ENCODE peak calls at places on chromosome 2, in eight cellular contexts. One of them, this sample, is unnamed. For H3K4me1, the result is how much of the 10 kb centered on the place peaks cover.

GRCh38 chr2:217680376-217680775 is 322.4 kb downstream of the TNS1 start:
- DNase-seq in thoracic aorta: no peak
- DNase-seq in naive thymus-derived CD4-positive, alpha-beta T cell: no peak
- DNase-seq in effector memory CD4-positive, alpha-beta T cell: no peak
- DNase-seq in GM23248: no peak
- DNase-seq in mesendoderm: peak
- DNase-seq in esophagus squamous epithelium: no peak
- DNase-seq in aorta: no peak
- DNase-seq in this sample: no peak

GRCh38 chr2:29448238-29448637 is 333.0 kb downstream of the CLIP4 start:
- DNase-seq in mesendoderm: no peak
- DNase-seq in aorta: no peak
- DNase-seq in naive thymus-derived CD4-positive, alpha-beta T cell: no peak
- DNase-seq in GM23248: no peak
- DNase-seq in esophagus squamous epithelium: no peak
- DNase-seq in effector memory CD4-positive, alpha-beta T cell: no peak
- DNase-seq in thoracic aorta: no peak
- DNase-seq in this sample: no peak

GRCh38 chr2:230591850-230592249 is 120.8 kb upstream of the CAB39 start:
- DNase-seq in mesendoderm: no peak
- DNase-seq in thoracic aorta: no peak
- DNase-seq in GM23248: no peak
- DNase-seq in effector memory CD4-positive, alpha-beta T cell: no peak
- DNase-seq in naive thymus-derived CD4-positive, alpha-beta T cell: no peak
- DNase-seq in aorta: no peak
- DNase-seq in esophagus squamous epithelium: no peak
- DNase-seq in this sample: no peak

GRCh38 chr2:232348936-232349335 is 29.6 kb upstream of the ALPP start:
- DNase-seq in mesendoderm: no peak
- DNase-seq in esophagus squamous epithelium: no peak
- DNase-seq in thoracic aorta: no peak
- DNase-seq in GM23248: no peak
- DNase-seq in aorta: peak
- DNase-seq in naive thymus-derived CD4-positive, alpha-beta T cell: no peak
- DNase-seq in effector memory CD4-positive, alpha-beta T cell: no peak
- DNase-seq in this sample: no peak

GRCh38 chr2:149290662-149291061 is 39.7 kb upstream of the LYPD6 start:
- DNase-seq in esophagus squamous epithelium: no peak
- DNase-seq in thoracic aorta: no peak
- DNase-seq in aorta: no peak
- DNase-seq in mesendoderm: peak
- DNase-seq in effector memory CD4-positive, alpha-beta T cell: no peak
- DNase-seq in GM23248: no peak
- DNase-seq in naive thymus-derived CD4-positive, alpha-beta T cell: no peak
- DNase-seq in this sample: no peak

GRCh38 chr2:2810504-2810903 is 479.4 kb upstream of the MYT1L start:
- DNase-seq in GM23248: no peak
- DNase-seq in aorta: no peak
- DNase-seq in naive thymus-derived CD4-positive, alpha-beta T cell: no peak
- DNase-seq in esophagus squamous epithelium: no peak
- DNase-seq in effector memory CD4-positive, alpha-beta T cell: no peak
- DNase-seq in mesendoderm: peak
- DNase-seq in thoracic aorta: no peak
- DNase-seq in this sample: no peak

GRCh38 chr2:209368924-209369323 is 54.9 kb upstream of the MAP2 start:
- DNase-seq in effector memory CD4-positive, alpha-beta T cell: no peak
- DNase-seq in GM23248: peak
- DNase-seq in naive thymus-derived CD4-positive, alpha-beta T cell: no peak
- DNase-seq in mesendoderm: peak
- DNase-seq in thoracic aorta: peak
- DNase-seq in aorta: peak
- DNase-seq in esophagus squamous epithelium: no peak
- DNase-seq in this sample: no peak

GRCh38 chr2:150165988-150166965 is 321.2 kb downstream of the RND3 start:
- DNase-seq in esophagus squamous epithelium: no peak
- DNase-seq in naive thymus-derived CD4-positive, alpha-beta T cell: no peak
- DNase-seq in mesendoderm: no peak
- DNase-seq in aorta: peak
- DNase-seq in GM23248: no peak
- DNase-seq in effector memory CD4-positive, alpha-beta T cell: no peak
- DNase-seq in thoracic aorta: no peak
- DNase-seq in this sample: no peak

GRCh38 chr2:147546109-147546508 is 298.7 kb upstream of the ACVR2A start:
- DNase-seq in GM23248: no peak
- DNase-seq in thoracic aorta: no peak
- DNase-seq in aorta: no peak
- DNase-seq in mesendoderm: no peak
- DNase-seq in naive thymus-derived CD4-positive, alpha-beta T cell: no peak
- DNase-seq in esophagus squamous epithelium: no peak
- DNase-seq in effector memory CD4-positive, alpha-beta T cell: no peak
- DNase-seq in this sample: no peak

GRCh38 chr2:43612944-43613343 is 17.1 kb upstream of the THADA start:
- DNase-seq in effector memory CD4-positive, alpha-beta T cell: no peak
- DNase-seq in thoracic aorta: no peak
- DNase-seq in naive thymus-derived CD4-positive, alpha-beta T cell: no peak
- DNase-seq in mesendoderm: no peak
- DNase-seq in aorta: no peak
- DNase-seq in esophagus squamous epithelium: no peak
- DNase-seq in GM23248: no peak
- DNase-seq in this sample: no peak

GRCh38 chr2:5915926-5916325 is 223.7 kb downstream of the SOX11 start:
- DNase-seq in esophagus squamous epithelium: no peak
- DNase-seq in thoracic aorta: no peak
- DNase-seq in aorta: no peak
- DNase-seq in naive thymus-derived CD4-positive, alpha-beta T cell: no peak
- DNase-seq in mesendoderm: peak
- DNase-seq in effector memory CD4-positive, alpha-beta T cell: no peak
- DNase-seq in GM23248: peak
- DNase-seq in this sample: peak

GRCh38 chr2:182642328-182642727 is 73.7 kb upstream of the DNAJC10 start:
- DNase-seq in naive thymus-derived CD4-positive, alpha-beta T cell: no peak
- DNase-seq in effector memory CD4-positive, alpha-beta T cell: no peak
- DNase-seq in thoracic aorta: peak
- DNase-seq in esophagus squamous epithelium: no peak
- DNase-seq in aorta: peak
- DNase-seq in GM23248: peak
- DNase-seq in mesendoderm: peak
- DNase-seq in this sample: peak

GRCh38 chr2:237361194-237361986 is 52.6 kb downstream of the COL6A3 start:
- DNase-seq in naive thymus-derived CD4-positive, alpha-beta T cell: no peak
- DNase-seq in GM23248: peak
- DNase-seq in esophagus squamous epithelium: no peak
- DNase-seq in aorta: no peak
- DNase-seq in effector memory CD4-positive, alpha-beta T cell: no peak
- DNase-seq in thoracic aorta: no peak
- DNase-seq in mesendoderm: no peak
- DNase-seq in this sample: no peak

GRCh38 chr2:131483981-131484505 is 8.1 kb downstream of the TUBA3D start:
- DNase-seq in effector memory CD4-positive, alpha-beta T cell: no peak
- DNase-seq in aorta: no peak
- DNase-seq in esophagus squamous epithelium: no peak
- DNase-seq in thoracic aorta: no peak
- DNase-seq in naive thymus-derived CD4-positive, alpha-beta T cell: no peak
- DNase-seq in mesendoderm: no peak
- DNase-seq in GM23248: no peak
- DNase-seq in this sample: no peak

GRCh38 chr2:171824086-171824485 is 70.0 kb downstream of the SLC25A12 start:
- DNase-seq in aorta: no peak
- DNase-seq in GM23248: peak
- DNase-seq in effector memory CD4-positive, alpha-beta T cell: no peak
- DNase-seq in esophagus squamous epithelium: no peak
- DNase-seq in thoracic aorta: no peak
- DNase-seq in naive thymus-derived CD4-positive, alpha-beta T cell: no peak
- DNase-seq in mesendoderm: peak
- DNase-seq in this sample: peak

GRCh38 chr2:232854082-232854481 is 16.0 kb upstream of the SNORC start:
- DNase-seq in esophagus squamous epithelium: no peak
- DNase-seq in thoracic aorta: no peak
- DNase-seq in naive thymus-derived CD4-positive, alpha-beta T cell: no peak
- DNase-seq in aorta: no peak
- DNase-seq in mesendoderm: no peak
- DNase-seq in GM23248: peak
- DNase-seq in effector memory CD4-positive, alpha-beta T cell: no peak
- DNase-seq in this sample: peak

GRCh38 chr2:128377071-128377910 is 58.6 kb upstream of the HS6ST1 start:
- DNase-seq in thoracic aorta: no peak
- DNase-seq in mesendoderm: no peak
- DNase-seq in naive thymus-derived CD4-positive, alpha-beta T cell: no peak
- DNase-seq in effector memory CD4-positive, alpha-beta T cell: no peak
- DNase-seq in esophagus squamous epithelium: no peak
- DNase-seq in GM23248: no peak
- DNase-seq in aorta: no peak
- DNase-seq in this sample: no peak

GRCh38 chr2:20687260-20687772 is 20.4 kb downstream of the GDF7 start:
- DNase-seq in aorta: no peak
- DNase-seq in GM23248: peak
- DNase-seq in mesendoderm: no peak
- DNase-seq in naive thymus-derived CD4-positive, alpha-beta T cell: no peak
- DNase-seq in effector memory CD4-positive, alpha-beta T cell: no peak
- DNase-seq in esophagus squamous epithelium: no peak
- DNase-seq in thoracic aorta: no peak
- DNase-seq in this sample: no peak

GRCh38 chr2:235981629-235982028 is 186.6 kb downstream of the GBX2 start:
- DNase-seq in GM23248: no peak
- DNase-seq in aorta: no peak
- DNase-seq in esophagus squamous epithelium: no peak
- DNase-seq in effector memory CD4-positive, alpha-beta T cell: no peak
- DNase-seq in naive thymus-derived CD4-positive, alpha-beta T cell: no peak
- DNase-seq in mesendoderm: peak
- DNase-seq in thoracic aorta: no peak
- DNase-seq in this sample: no peak

GRCh38 chr2:25215948-25216679 is 47.7 kb upstream of the POMC start:
- DNase-seq in aorta: peak
- DNase-seq in esophagus squamous epithelium: peak
- DNase-seq in GM23248: peak
- DNase-seq in naive thymus-derived CD4-positive, alpha-beta T cell: peak
- DNase-seq in mesendoderm: peak
- DNase-seq in thoracic aorta: no peak
- DNase-seq in effector memory CD4-positive, alpha-beta T cell: peak
- DNase-seq in this sample: peak

GRCh38 chr2:112836695-112837117 is at the start of gene IL1B:
- DNase-seq in effector memory CD4-positive, alpha-beta T cell: no peak
- DNase-seq in thoracic aorta: no peak
- DNase-seq in aorta: no peak
- DNase-seq in naive thymus-derived CD4-positive, alpha-beta T cell: no peak
- DNase-seq in mesendoderm: no peak
- DNase-seq in GM23248: peak
- DNase-seq in esophagus squamous epithelium: no peak
- DNase-seq in this sample: peak

GRCh38 chr2:101474752-101475384 is at the start of gene RFX8:
- DNase-seq in mesendoderm: peak
- DNase-seq in esophagus squamous epithelium: no peak
- DNase-seq in effector memory CD4-positive, alpha-beta T cell: no peak
- DNase-seq in naive thymus-derived CD4-positive, alpha-beta T cell: peak
- DNase-seq in GM23248: peak
- DNase-seq in aorta: no peak
- DNase-seq in thoracic aorta: no peak
- DNase-seq in this sample: no peak

GRCh38 chr2:205043285-205043684 is 498.0 kb downstream of the PARD3B start:
- DNase-seq in naive thymus-derived CD4-positive, alpha-beta T cell: no peak
- DNase-seq in mesendoderm: no peak
- DNase-seq in esophagus squamous epithelium: no peak
- DNase-seq in GM23248: no peak
- DNase-seq in aorta: no peak
- DNase-seq in effector memory CD4-positive, alpha-beta T cell: no peak
- DNase-seq in thoracic aorta: no peak
- DNase-seq in this sample: no peak

GRCh38 chr2:239326831-239327535 is 73.8 kb downstream of the HDAC4 start:
- DNase-seq in aorta: no peak
- DNase-seq in naive thymus-derived CD4-positive, alpha-beta T cell: no peak
- DNase-seq in esophagus squamous epithelium: no peak
- DNase-seq in thoracic aorta: no peak
- DNase-seq in GM23248: no peak
- DNase-seq in effector memory CD4-positive, alpha-beta T cell: peak
- DNase-seq in mesendoderm: no peak
- DNase-seq in this sample: no peak

GRCh38 chr2:70552501-70553333 is 909 bp downstream of the TGFA start:
- DNase-seq in aorta: no peak
- DNase-seq in naive thymus-derived CD4-positive, alpha-beta T cell: no peak
- DNase-seq in GM23248: peak
- DNase-seq in effector memory CD4-positive, alpha-beta T cell: peak
- DNase-seq in esophagus squamous epithelium: no peak
- DNase-seq in thoracic aorta: no peak
- DNase-seq in mesendoderm: peak
- DNase-seq in this sample: peak

GRCh38 chr2:192194065-192194865 is 468 bp downstream of the TMEFF2 start:
- DNase-seq in mesendoderm: peak
- DNase-seq in GM23248: peak
- DNase-seq in effector memory CD4-positive, alpha-beta T cell: no peak
- DNase-seq in esophagus squamous epithelium: no peak
- DNase-seq in aorta: peak
- DNase-seq in naive thymus-derived CD4-positive, alpha-beta T cell: peak
- DNase-seq in thoracic aorta: no peak
- DNase-seq in this sample: no peak
- H3K4me3 ChIP-seq in mesendoderm: no peak
- H3K4me3 ChIP-seq in GM23248: peak
- H3K4me3 ChIP-seq in effector memory CD4-positive, alpha-beta T cell: peak
- H3K4me3 ChIP-seq in esophagus squamous epithelium: peak
- H3K4me3 ChIP-seq in aorta: peak
- H3K4me3 ChIP-seq in naive thymus-derived CD4-positive, alpha-beta T cell: peak
- H3K4me3 ChIP-seq in thoracic aorta: peak
- H3K4me3 ChIP-seq in this sample: peak

GRCh38 chr2:206477296-206477695 is 34.0 kb downstream of the ADAM23 start:
- DNase-seq in effector memory CD4-positive, alpha-beta T cell: no peak
- DNase-seq in thoracic aorta: no peak
- DNase-seq in aorta: no peak
- DNase-seq in mesendoderm: no peak
- DNase-seq in naive thymus-derived CD4-positive, alpha-beta T cell: no peak
- DNase-seq in GM23248: peak
- DNase-seq in esophagus squamous epithelium: no peak
- DNase-seq in this sample: no peak
- H3K4me1 ChIP-seq in effector memory CD4-positive, alpha-beta T cell: under half
- H3K4me1 ChIP-seq in thoracic aorta: under half
- H3K4me1 ChIP-seq in aorta: under half
- H3K4me1 ChIP-seq in mesendoderm: under half
- H3K4me1 ChIP-seq in naive thymus-derived CD4-positive, alpha-beta T cell: under half
- H3K4me1 ChIP-seq in GM23248: under half
- H3K4me1 ChIP-seq in esophagus squamous epithelium: under half
- H3K4me1 ChIP-seq in this sample: under half

DNA sequence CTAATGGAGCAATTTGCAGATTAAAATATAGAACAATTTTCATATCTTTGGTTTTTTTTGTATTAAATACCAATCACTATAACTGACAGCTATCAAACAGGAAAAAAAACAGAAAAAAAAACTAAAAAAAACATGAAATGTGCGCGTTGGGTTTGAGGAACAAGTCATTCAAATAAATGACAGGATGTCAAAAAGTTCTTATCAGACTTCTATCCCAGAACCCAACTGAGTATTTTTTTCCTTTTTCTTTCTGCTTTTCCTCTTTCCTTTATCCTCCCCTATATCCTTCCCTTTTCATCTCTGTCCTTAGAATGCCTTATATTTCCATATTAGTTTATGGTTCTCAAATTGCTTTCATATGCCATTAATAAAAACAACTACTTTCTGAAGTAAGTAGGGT is 14.3 kb downstream of the PRKRA start:
- DNase-seq in thoracic aorta: no peak
- DNase-seq in mesendoderm: no peak
- DNase-seq in aorta: no peak
- DNase-seq in effector memory CD4-positive, alpha-beta T cell: no peak
- DNase-seq in GM23248: no peak
- DNase-seq in naive thymus-derived CD4-positive, alpha-beta T cell: no peak
- DNase-seq in esophagus squamous epithelium: no peak
- DNase-seq in this sample: no peak
- H3K4me3 ChIP-seq in thoracic aorta: no peak
- H3K4me3 ChIP-seq in mesendoderm: no peak
- H3K4me3 ChIP-seq in aorta: no peak
- H3K4me3 ChIP-seq in effector memory CD4-positive, alpha-beta T cell: no peak
- H3K4me3 ChIP-seq in GM23248: no peak
- H3K4me3 ChIP-seq in naive thymus-derived CD4-positive, alpha-beta T cell: no peak
- H3K4me3 ChIP-seq in esophagus squamous epithelium: no peak
- H3K4me3 ChIP-seq in this sample: no peak

GRCh38 chr2:66494708-66495107 is 59.8 kb downstream of the MEIS1 start:
- DNase-seq in thoracic aorta: peak
- DNase-seq in GM23248: peak
- DNase-seq in esophagus squamous epithelium: no peak
- DNase-seq in effector memory CD4-positive, alpha-beta T cell: no peak
- DNase-seq in naive thymus-derived CD4-positive, alpha-beta T cell: no peak
- DNase-seq in aorta: peak
- DNase-seq in mesendoderm: no peak
- DNase-seq in this sample: no peak
- H3K4me1 ChIP-seq in thoracic aorta: half or more
- H3K4me1 ChIP-seq in GM23248: under half
- H3K4me1 ChIP-seq in esophagus squamous epithelium: under half
- H3K4me1 ChIP-seq in effector memory CD4-positive, alpha-beta T cell: under half
- H3K4me1 ChIP-seq in naive thymus-derived CD4-positive, alpha-beta T cell: under half
- H3K4me1 ChIP-seq in aorta: under half
- H3K4me1 ChIP-seq in mesendoderm: under half
- H3K4me1 ChIP-seq in this sample: half or more

This sample was measured in A673.